ENCODE peak calls at places on chromosomes 12 and 14, in five cellular contexts. M, W, C, O and X are unnamed samples.

GRCh38 chr14:73740921-73741326 is 26.7 kb upstream of the PNMA1 start:
- DNase-seq in M (peak), W (peak), C (no peak), O (peak), X (no peak)

GRCh38 chr12:72226510-72226909 is 45.7 kb upstream of the TRHDE start:
- DNase-seq in M (no peak), W (no peak), C (no peak), O (no peak), X (no peak)

GRCh38 chr12:115088328-115088994 is 404.5 kb upstream of the TBX3 start:
- DNase-seq in M (no peak), W (no peak), C (no peak), O (peak), X (no peak)

GRCh38 chr14:70660967-70661871 is 19.5 kb downstream of the TTC9 start:
- DNase-seq in M (no peak), W (no peak), C (no peak), O (no peak), X (no peak)

GRCh38 chr14:50044040-50044651 is 72.2 kb downstream of the VCPKMT start:
- DNase-seq in M (no peak), W (no peak), C (no peak), O (no peak), X (no peak)

GRCh38 chr12:105721051-105721825 is 390.7 kb downstream of the C12orf75 start:
- DNase-seq in M (no peak), W (no peak), C (no peak), O (no peak), X (no peak)

GRCh38 chr14:72608391-72609204 is 285.3 kb downstream of the DPF3 start:
- DNase-seq in M (peak), W (peak), C (peak), O (peak), X (no peak)

GRCh38 chr14:76456200-76456599 is 80.3 kb downstream of the ESRRB start:
- DNase-seq in M (peak), W (no peak), C (no peak), O (peak), X (peak)

GRCh38 chr14:68530443-68530842 is 262.4 kb downstream of the ZFP36L1 start:
- DNase-seq in M (no peak), W (no peak), C (no peak), O (no peak), X (no peak)

GRCh38 chr12:93078092-93078491 is 149.0 kb upstream of the EEA1 start:
- DNase-seq in M (no peak), W (no peak), C (no peak), O (no peak), X (no peak)

DNA sequence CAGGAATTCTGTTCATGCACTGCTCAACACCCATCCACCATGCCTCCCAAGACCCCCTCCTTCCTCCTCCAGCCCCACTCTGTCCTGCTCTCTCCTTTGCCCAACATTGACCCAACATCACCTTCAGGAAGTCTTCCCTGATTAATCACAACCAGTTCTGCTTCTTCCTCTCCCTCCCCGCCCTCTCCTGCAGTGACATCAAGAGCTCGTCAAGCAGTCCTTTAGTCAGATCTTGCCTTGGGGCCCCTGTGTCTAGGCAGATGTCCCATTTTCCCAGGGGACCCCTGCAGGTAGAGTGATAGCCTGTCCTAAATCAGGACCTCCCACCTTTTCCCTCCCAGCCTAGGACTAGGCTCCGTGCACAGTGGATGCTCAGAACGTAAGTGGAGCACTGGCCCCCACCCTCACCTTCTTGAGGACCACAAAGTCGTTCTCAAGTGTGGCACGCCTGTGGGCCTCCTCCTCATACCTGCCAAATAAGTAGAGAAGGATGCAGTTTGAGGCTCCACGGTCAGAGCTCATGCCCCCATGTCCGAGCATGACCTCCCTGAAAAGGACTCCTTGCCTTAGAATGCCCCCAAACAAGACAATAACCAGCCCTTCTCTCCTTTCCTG is 2.3 kb downstream of the KRT78 start:
- DNase-seq in M (no peak), W (no peak), C (no peak), O (no peak), X (no peak)
- H3K4me3 ChIP-seq in M (no peak), W (no peak), C (no peak), O (no peak), X (no peak)

DNA sequence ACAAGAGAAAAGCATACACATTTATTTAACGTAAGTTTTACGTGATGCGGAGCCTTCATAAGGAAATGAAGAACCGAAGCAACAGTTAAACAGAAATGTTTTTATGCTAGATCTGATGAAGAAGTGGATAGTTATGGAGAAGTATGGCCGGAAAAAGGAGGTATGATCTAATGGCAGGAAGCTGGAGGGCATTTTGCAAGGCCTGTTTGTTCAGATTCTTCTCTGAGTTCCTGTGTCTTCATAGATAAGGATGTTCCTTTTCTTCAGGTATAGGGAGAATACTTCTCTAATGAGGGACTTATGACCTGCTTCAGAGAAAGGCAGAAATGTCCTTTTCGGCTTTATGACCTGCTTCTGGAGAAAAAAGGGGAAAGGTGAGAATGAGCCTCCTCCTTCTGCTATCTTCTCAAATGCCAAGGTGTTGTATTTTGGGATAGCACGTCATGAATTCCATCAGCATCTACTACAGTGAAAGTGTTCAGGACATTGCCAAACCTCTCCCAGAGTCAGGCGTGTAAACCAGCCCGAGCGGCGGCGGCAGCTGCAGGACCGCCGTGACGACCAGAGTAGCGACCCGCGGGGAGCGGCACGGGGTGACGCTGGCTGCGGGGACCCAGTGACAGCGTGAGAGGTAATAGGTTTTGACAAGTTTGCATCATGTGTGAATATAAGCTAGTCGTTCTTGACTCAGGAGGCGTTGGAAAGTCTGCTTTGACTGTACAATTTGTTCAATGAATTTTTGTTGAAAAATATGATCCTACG is 33.7 kb upstream of the SGPP1 start:
- DNase-seq in M (no peak), W (no peak), C (no peak), O (no peak), X (no peak)
- H3K4me3 ChIP-seq in M (no peak), W (no peak), C (no peak), O (no peak), X (no peak)

GRCh38 chr14:105196228-105196960 is 15.3 kb upstream of the NUDT14 start:
- DNase-seq in M (no peak), W (no peak), C (no peak), O (no peak), X (no peak)
- H3K4me3 ChIP-seq in M (no peak), W (peak), C (no peak), O (no peak), X (no peak)

DNA sequence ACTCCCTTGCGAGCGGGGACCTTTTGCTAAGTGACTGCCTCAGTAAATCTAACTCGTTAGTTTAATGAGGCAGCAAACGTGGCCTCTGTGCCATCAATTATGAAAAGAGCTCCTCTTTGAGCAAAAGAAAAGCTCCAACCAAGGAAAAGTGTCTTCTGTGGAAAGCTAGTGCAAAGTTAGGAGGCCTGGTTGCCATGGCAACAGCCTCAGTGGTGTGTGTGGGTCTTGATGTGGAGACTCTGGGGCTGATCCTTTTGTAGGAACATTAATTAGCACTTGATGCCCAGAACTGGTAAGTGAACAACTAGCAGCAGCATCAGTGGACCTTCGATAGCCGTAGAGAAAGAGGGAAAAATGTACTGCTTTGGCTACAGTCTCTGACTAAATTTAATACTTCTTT is 145.7 kb downstream of the CHST11 start:
- DNase-seq in M (no peak), W (no peak), C (no peak), O (no peak), X (no peak)
- H3K4me3 ChIP-seq in M (no peak), W (no peak), C (no peak), O (no peak), X (no peak)

GRCh38 chr12:109879332-109880048 is 851 bp downstream of the GLTP start:
- DNase-seq in M (peak), W (no peak), C (no peak), O (no peak), X (no peak)

GRCh38 chr12:109883429-109883828 is 3.1 kb upstream of the GLTP start:
- DNase-seq in M (peak), W (no peak), C (no peak), O (no peak), X (no peak)

GRCh38 chr12:109880049-109880931 is at the start of gene GLTP:
- DNase-seq in M (peak), W (peak), C (no peak), O (peak), X (peak)

GRCh38 chr12:109880938-109881337 is 597 bp upstream of the GLTP start:
- DNase-seq in M (no peak), W (no peak), C (no peak), O (no peak), X (no peak)

DNA sequence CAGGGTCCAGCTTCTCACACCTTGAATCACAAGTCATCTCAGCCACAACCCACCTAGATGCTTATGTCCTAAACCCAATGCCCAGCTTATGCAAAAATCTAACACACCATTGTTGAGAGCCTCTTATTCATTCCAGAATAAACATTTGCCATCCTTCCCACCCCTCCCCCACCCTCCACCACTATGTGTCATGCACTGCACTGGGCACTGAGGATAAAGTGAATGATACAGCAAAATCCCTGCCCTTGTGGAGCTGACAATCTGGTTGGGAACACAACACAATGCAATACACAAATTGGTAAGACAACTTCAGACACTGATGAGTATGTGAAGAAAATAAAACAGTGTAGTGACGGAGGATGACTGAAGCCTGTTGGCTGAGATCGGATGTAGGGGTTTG is 1.4 kb upstream of the GLTP start:
- DNase-seq in M (peak), W (no peak), C (no peak), O (no peak), X (no peak)
- H3K4me3 ChIP-seq in M (no peak), W (no peak), C (no peak), O (no peak), X (no peak)

DNA sequence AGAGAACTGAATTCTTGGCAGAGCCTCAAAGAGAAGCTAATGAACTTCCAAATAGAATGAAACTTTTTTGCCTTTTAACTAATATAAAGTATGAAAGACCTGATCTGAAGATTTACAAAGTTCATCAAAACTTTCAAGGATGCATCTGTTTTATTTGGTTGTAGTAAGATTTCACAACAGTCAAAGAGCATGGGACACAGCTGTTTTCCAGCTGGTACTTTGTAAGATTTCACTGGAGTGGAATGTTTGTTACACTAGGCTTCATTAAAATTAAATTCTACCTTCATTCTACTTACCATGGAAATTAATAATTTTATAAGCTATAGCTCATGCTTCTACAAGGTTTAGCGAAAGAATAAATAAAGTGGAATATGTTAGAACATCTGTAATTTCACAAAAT is 351.2 kb downstream of the SLC6A15 start:
- DNase-seq in M (no peak), W (no peak), C (no peak), O (no peak), X (no peak)
- H3K4me3 ChIP-seq in M (no peak), W (no peak), C (no peak), O (no peak), X (no peak)

DNA sequence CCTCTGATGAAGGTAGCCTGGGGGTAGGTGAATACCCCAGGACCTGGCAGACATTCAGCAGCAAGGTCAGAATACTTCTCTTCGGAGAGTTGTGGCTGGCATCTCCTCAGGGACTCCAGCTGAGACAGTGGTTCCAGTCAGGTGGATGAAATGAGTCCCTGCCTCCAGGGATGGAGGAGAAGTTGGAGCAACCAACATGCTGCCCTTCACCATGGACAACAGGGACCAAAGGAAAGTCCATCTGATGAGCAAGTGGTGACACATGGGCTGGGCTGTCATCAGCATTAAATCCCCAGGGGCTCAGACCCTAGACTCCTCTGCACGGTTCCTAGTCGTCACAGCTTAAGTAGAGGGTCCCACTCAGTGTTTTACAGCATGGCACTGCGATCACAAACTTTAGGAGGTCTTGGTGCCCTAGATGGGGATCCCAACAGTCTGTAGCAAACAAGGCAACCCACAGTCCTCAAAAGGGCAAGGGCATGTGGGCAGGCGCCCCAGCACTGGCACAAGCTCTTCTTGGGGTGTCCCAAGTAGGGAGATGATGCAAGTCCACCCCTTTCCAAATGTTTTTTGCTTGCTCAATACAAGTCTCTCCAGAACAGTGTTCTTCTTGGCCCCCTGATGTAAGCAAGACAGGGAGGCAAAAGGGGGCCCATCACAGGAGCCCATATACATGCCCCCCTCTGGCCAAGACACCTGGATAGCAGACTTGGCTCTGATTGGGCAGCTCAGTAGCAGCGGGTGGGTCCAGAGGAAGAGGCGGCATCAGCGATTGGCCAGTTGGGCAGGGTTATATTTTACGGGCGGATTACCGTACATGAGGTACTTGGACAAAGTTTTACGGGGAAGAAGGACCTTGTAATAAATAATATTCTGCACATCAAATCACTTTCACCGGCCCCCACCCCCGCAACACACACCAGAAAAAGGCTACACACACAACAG is 10.8 kb upstream of the CDH24 start:
- DNase-seq in M (no peak), W (no peak), C (no peak), O (no peak), X (no peak)
- H3K4me3 ChIP-seq in M (no peak), W (no peak), C (peak), O (no peak), X (no peak)

GRCh38 chr14:52778702-52779101 is 12.7 kb downstream of the GNPNAT1 start:
- DNase-seq in M (no peak), W (no peak), C (no peak), O (no peak), X (no peak)

GRCh38 chr14:52780893-52781292 is 10.5 kb downstream of the GNPNAT1 start:
- DNase-seq in M (no peak), W (no peak), C (no peak), O (no peak), X (no peak)

GRCh38 chr14:52783211-52783610 is 8.2 kb downstream of the GNPNAT1 start:
- DNase-seq in M (no peak), W (no peak), C (no peak), O (no peak), X (no peak)

GRCh38 chr14:52776816-52777215 is 14.6 kb downstream of the GNPNAT1 start:
- DNase-seq in M (no peak), W (no peak), C (no peak), O (no peak), X (no peak)

GRCh38 chr14:52781629-52782028 is 9.8 kb downstream of the GNPNAT1 start:
- DNase-seq in M (no peak), W (no peak), C (no peak), O (no peak), X (no peak)
- H3K4me3 ChIP-seq in M (no peak), W (no peak), C (no peak), O (no peak), X (no peak)

DNA sequence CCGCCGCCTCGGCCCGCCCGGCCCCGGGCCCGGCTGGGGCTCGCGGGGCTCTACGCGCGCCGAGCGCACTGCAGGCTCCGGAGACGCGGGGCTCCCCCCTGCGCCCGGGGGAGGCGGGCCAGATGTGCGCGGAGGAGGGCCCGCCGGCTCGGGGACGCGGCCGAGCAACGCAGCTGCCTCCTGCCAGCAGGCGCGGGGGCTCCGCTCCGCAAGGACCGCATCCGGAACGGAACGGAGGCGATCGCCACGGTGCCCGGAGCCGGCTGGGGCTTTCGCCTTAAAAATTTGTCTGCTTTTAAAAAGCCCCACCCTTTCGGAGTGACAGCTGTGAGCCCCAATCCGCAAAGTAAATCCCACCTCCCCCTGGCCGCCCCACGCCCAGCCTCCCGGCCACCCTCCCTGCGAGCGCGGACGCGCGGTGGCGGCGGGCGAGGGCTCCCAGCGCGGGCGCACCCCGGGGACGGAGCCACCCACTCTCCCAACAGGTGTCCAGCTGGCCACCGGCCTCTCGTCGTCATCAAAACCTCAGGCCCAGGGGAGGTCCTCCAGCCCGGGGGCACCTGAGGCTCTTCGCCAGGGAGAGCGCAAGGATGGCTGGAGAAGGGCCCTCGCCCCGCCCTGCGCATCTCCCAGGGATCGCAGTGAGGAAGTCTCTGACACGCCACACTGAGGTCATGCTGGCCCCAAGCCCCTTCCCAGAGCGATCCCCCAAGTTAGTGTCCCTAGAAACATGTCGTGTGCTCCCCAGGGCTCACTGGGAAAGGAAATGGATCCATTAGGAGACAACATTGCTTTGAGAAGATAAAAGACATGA is at the start of gene TMEM132D:
- DNase-seq in M (no peak), W (no peak), C (no peak), O (peak), X (no peak)
- H3K4me3 ChIP-seq in M (no peak), W (no peak), C (no peak), O (no peak), X (no peak)